ENCODE peak calls at places on chromosomes 1 and 21, in six cellular contexts. Y is HEK293T; E is stimulated activated CD4-positive, alpha-beta T cell treated with anti-CD3 and anti-CD28 coated beads, TNF-alpha, amount 100 ng/mL, for 4 hours; N is HT-29; W is pancreas; K is stimulated activated CD8-positive, alpha-beta memory T cell treated with anti-CD3 and anti-CD28 coated beads, Interleukin-12 subunit alpha, Interleukin-12 subunit beta, amount 100 ng/mL, for 1 hour. V is an unnamed sample.

GRCh38 chr1:78370779-78371482 is 119.8 kb upstream of the PTGFR start:
- DNase-seq in K (no peak), E (no peak), Y (no peak), N (no peak), W (no peak), V (no peak)

GRCh38 chr1:78114034-78114956 is 68.5 kb downstream of the GIPC2 start:
- DNase-seq in W (no peak), Y (peak), K (peak), N (peak), E (peak), V (peak)

GRCh38 chr1:148317288-148317985 is 165.4 kb upstream of the NBPF11 start:
- DNase-seq in N (no peak), W (no peak), Y (no peak), E (no peak), K (no peak), V (no peak)

GRCh38 chr1:106746448-106747085 is 309.9 kb upstream of the PRMT6 start:
- DNase-seq in N (no peak), W (no peak), Y (no peak), K (no peak), E (no peak), V (no peak)

GRCh38 chr1:84122780-84123382 is 21.2 kb upstream of the PRKACB start:
- DNase-seq in W (no peak), K (peak), N (peak), Y (peak), E (peak), V (peak)

GRCh38 chr21:33839167-33839716 is 76.4 kb downstream of the ATP5PO start:
- DNase-seq in E (no peak), K (no peak), N (no peak), Y (no peak), W (no peak), V (no peak)

GRCh38 chr1:7491089-7491817 is 279.8 kb upstream of the VAMP3 start:
- DNase-seq in K (no peak), E (no peak), Y (no peak), N (peak), W (no peak), V (no peak)

GRCh38 chr1:205182930-205183329 is 28.6 kb downstream of the DSTYK start:
- DNase-seq in N (no peak), Y (no peak), E (no peak), W (no peak), K (no peak), V (no peak)

GRCh38 chr1:46747683-46748288 is 28.9 kb upstream of the EFCAB14 start:
- DNase-seq in W (no peak), E (no peak), K (no peak), Y (peak), N (peak), V (peak)